ENCODE peak calls at places on chromosomes 5 and 9, in four cellular contexts. U is HepG2, Q is A549, H is HCT116. Z is an unnamed sample.

GRCh38 chr5:67971223-67971830 is 244.2 kb upstream of the PIK3R1 start:
- DNase-seq in U (peak), Q (no peak), H (no peak), Z (no peak)

GRCh38 chr5:137995747-137996123 is 37.1 kb downstream of the FAM13B start:
- DNase-seq in U (no peak), Q (no peak), H (no peak), Z (no peak)

GRCh38 chr5:67235399-67236110 is 39.0 kb upstream of the CD180 start:
- DNase-seq in U (peak), Q (no peak), H (no peak), Z (no peak)

GRCh38 chr5:117701067-117701466 is 1126.4 kb upstream of the SEMA6A start:
- DNase-seq in U (no peak), Q (no peak), H (no peak), Z (no peak)

GRCh38 chr5:169063269-169063919 is 237.5 kb downstream of the SLIT3 start:
- DNase-seq in U (no peak), Q (no peak), H (no peak), Z (peak)

GRCh38 chr9:93053781-93054331 is 4.6 kb upstream of the SUSD3 start:
- DNase-seq in U (no peak), Q (no peak), H (no peak), Z (no peak)

GRCh38 chr5:139742173-139742903 is 53.3 kb upstream of the PSD2 start:
- DNase-seq in U (peak), Q (no peak), H (no peak), Z (no peak)

GRCh38 chr5:159210846-159211245 is 1.5 kb upstream of the RNF145 start:
- DNase-seq in U (no peak), Q (no peak), H (no peak), Z (no peak)

GRCh38 chr9:127918201-127919107 is 1.6 kb upstream of the ST6GALNAC4 start:
- DNase-seq in U (no peak), Q (peak), H (no peak), Z (peak)

GRCh38 chr5:154430961-154431630 is 14.7 kb upstream of the SAP30L start:
- DNase-seq in U (no peak), Q (no peak), H (no peak), Z (no peak)

GRCh38 chr9:116074658-116075057 is 78.9 kb upstream of the PAPPA start:
- DNase-seq in U (no peak), Q (no peak), H (no peak), Z (no peak)

GRCh38 chr5:15515229-15515628 is 15.2 kb downstream of the FBXL7 start:
- DNase-seq in U (no peak), Q (no peak), H (no peak), Z (no peak)

GRCh38 chr5:115452083-115452482 is 92.5 kb downstream of the FEM1C start:
- DNase-seq in U (no peak), Q (no peak), H (no peak), Z (no peak)

GRCh38 chr5:5063533-5063953 is 76.6 kb upstream of the ADAMTS16 start:
- DNase-seq in U (peak), Q (peak), H (no peak), Z (peak)

GRCh38 chr5:143164557-143164956 is 238.9 kb downstream of the NR3C1 start:
- DNase-seq in U (no peak), Q (no peak), H (no peak), Z (no peak)

GRCh38 chr9:103721056-103721455 is 373.1 kb upstream of the SMC2 start:
- DNase-seq in U (no peak), Q (no peak), H (no peak), Z (no peak)

GRCh38 chr5:22754155-22754554 is 99.0 kb downstream of the CDH12 start:
- DNase-seq in U (no peak), Q (no peak), H (no peak), Z (no peak)

GRCh38 chr9:71691036-71691435 is 77.3 kb downstream of the CEMIP2 start:
- DNase-seq in U (no peak), Q (no peak), H (peak), Z (no peak)

GRCh38 chr9:37760416-37761165 is 7.0 kb downstream of the TRMT10B start:
- DNase-seq in U (peak), Q (no peak), H (no peak), Z (no peak)

GRCh38 chr5:13606051-13606450 is 338.4 kb downstream of the DNAH5 start:
- DNase-seq in U (no peak), Q (peak), H (no peak), Z (no peak)

GRCh38 chr9:111271481-111272080 is 58.4 kb downstream of the OR2K2 start:
- DNase-seq in U (no peak), Q (no peak), H (no peak), Z (no peak)

GRCh38 chr5:10250804-10251276 is 760 bp downstream of the CCT5 start:
- DNase-seq in U (no peak), Q (no peak), H (no peak), Z (no peak)

GRCh38 chr9:116900543-116900942 is 213.4 kb downstream of the TRIM32 start:
- DNase-seq in U (no peak), Q (no peak), H (no peak), Z (peak)

GRCh38 chr9:93057703-93058356 is 671 bp upstream of the SUSD3 start:
- DNase-seq in U (no peak), Q (no peak), H (no peak), Z (no peak)

GRCh38 chr9:69829484-69829883 is 8.9 kb downstream of the CFAP95 start:
- DNase-seq in U (no peak), Q (no peak), H (no peak), Z (no peak)

GRCh38 chr5:80216753-80217596 is 38.9 kb downstream of the SERINC5 start:
- DNase-seq in U (no peak), Q (no peak), H (no peak), Z (no peak)

GRCh38 chr9:36903541-36904435 is 130.3 kb downstream of the PAX5 start:
- DNase-seq in U (peak), Q (peak), H (peak), Z (no peak)

GRCh38 chr9:89461302-89461701 is 36.6 kb downstream of the SEMA4D start:
- DNase-seq in U (no peak), Q (no peak), H (no peak), Z (no peak)

GRCh38 chr9:13919386-13919785 is 394.6 kb downstream of the NFIB start:
- DNase-seq in U (no peak), Q (no peak), H (no peak), Z (no peak)

GRCh38 chr5:122600924-122601323 is 174.0 kb upstream of the SNX2 start:
- DNase-seq in U (no peak), Q (no peak), H (no peak), Z (no peak)

GRCh38 chr9:79301549-79301948 is 270.2 kb upstream of the TLE4 start:
- DNase-seq in U (no peak), Q (no peak), H (no peak), Z (no peak)

GRCh38 chr9:79308012-79308411 is 263.8 kb upstream of the TLE4 start:
- DNase-seq in U (no peak), Q (no peak), H (no peak), Z (no peak)

GRCh38 chr9:79300153-79300552 is 271.6 kb upstream of the TLE4 start:
- DNase-seq in U (no peak), Q (no peak), H (no peak), Z (no peak)

GRCh38 chr9:79302002-79302401 is 269.8 kb upstream of the TLE4 start:
- DNase-seq in U (no peak), Q (no peak), H (no peak), Z (no peak)

DNA sequence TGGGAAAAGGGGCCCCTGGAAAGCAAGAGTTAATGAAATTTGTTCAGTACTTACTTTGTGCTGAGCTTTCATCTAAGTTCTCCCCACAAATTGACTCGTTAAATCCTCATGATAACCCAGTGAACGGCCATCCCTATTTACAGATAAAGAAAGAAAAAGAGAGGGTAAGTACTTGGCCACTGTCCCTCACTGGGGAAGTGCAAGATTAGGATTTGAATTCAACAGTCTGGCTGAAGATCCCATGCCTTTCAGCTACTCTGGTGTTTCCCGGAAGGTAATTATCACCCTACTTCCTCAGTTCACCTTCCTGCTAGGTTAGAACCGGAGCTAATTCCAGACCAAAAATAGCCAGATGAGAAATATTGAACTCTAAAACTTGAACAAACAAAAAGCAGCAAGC is 269.2 kb upstream of the TLE4 start:
- DNase-seq in U (no peak), Q (no peak), H (no peak), Z (no peak)
- TF ChIP-seq REST in U (no peak), Q (no peak), H (no peak), Z (no peak)

DNA sequence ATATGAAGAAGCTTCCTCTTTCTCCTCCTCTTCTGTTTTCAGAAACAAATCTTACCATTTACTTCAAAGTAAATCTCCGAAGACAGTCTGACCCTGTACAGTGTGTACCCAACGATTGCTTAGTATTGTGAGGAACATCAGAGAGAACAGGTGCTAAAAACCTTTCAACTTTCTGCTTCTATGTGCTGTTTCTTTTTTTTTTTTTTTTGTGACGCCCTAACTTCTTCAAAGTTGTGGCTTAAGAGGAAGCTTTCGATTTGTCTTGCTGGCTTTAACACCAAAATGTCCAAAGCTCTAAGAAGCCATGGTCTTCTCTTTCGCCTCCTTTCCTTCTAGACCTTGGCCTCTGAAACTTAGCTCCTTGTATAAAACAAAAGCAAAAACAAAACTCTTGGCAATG is 1.2 kb downstream of the TNFSF8 start:
- DNase-seq in U (no peak), Q (no peak), H (no peak), Z (no peak)
- H3K4me3 ChIP-seq in U (no peak), Q (no peak), H (no peak), Z (no peak)

DNA sequence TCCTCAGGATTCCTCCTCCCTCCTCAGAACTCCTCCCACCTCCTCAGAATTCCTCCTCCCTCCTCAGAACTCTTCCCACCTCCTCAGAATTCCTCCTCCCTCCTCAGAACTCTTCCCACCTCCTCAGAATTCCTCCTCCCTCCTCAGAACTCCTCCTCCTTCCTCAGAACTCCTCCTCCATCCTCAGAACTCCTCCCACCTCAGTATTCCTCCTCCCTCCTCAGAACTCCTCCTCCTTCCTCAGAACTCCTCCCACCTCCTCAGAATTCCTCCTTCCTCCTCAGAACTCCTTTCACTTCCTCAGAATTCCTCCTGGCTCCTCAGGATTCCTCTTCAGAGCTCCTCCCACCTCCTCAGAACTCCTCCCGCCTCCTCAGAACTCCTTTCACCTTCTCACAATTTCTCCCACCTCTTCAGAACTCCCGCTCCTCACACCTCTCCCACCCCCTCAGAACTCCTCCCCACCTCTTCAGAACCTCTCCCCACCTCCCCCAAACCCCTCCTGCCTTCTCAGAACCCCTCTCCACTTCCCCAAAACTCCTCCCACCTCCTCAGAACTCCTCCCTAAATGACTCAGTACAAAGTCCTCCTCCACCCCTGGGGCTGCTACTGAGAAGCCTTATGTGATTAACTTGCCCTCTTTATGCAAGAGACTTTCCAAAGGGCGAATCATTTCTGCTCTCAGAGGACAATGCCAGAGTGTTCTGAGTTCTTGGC is 23.2 kb downstream of the SLC46A2 start:
- DNase-seq in U (peak), Q (peak), H (peak), Z (peak)
- TF ChIP-seq REST in U (no peak), Q (no peak), H (no peak), Z (no peak)

DNA sequence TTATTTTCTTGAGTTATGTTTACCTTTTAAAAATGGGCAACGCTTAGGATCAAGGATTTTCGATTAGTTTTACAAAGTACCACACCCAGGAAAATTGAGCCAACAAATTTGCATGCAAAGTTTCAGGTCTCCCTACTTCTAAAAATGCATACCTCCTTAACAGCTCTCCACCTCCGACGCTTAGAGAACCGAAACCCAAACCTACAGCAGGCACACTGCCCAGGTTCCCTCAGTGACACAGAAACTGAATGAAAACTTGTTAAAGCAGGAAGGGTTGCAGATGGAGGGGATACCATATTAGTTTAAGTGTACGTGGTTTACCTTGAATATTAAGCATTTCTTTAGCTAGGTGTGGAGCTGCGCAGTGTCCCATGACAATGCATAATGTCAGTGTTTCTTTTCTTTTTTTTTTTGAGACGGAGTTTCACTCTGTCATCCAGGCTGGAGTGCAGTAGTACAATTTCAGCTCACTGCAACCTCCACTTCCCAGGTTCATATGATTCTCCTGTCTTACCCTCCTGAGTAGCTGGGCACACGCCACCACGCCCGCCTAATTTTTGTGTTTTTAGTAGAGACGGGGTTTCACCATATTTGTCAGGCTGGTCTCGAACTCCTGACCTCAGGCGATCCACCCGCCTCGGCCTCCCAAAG is 1.6 kb upstream of the SUB1 start:
- DNase-seq in U (no peak), Q (no peak), H (no peak), Z (peak)
- H3K4me3 ChIP-seq in U (no peak), Q (no peak), H (no peak), Z (peak)

GRCh38 chr5:93620487-93621339 is 37.7 kb downstream of the NR2F1 start:
- DNase-seq in U (peak), Q (peak), H (peak), Z (peak)
- TF ChIP-seq REST in U (no peak), Q (no peak), H (no peak), Z (no peak)

DNA sequence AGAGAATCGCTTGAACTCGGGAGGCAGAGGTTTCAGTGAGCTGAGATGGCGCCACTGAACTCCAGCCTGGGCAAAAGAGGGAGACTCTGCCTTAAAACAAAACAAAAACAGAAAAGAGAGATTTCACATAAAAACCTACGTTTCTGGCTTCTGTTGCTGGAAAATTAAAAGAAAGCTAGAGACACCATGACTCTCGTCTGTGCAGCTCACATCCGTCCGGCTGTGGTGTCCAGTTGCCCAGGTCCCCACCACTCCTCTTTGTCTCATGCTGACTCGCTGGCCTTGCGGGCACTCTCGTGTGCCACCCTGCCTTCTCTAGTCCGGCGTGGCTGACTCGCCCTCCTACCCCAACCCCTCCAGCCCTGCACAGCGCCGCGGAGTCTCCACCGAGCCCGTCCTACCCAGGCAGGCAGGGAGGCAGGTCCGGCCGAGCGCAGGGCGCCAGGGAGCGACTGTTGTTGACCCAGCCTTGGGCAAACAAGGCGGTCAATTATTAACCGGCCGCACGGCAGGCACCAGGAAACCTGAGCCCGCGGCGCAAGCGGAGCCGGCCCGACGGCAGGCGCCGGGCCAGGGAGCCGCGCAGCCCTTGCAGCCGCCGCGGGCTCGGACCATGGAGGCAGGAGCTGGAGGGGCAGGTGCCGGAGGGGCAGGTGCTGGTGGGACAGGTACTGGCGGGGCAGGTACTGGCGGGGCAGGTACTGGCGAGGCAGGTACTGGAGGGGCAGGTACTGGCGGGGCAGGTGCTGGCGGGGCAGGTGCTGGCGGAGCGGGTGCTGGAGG is at the start of gene PRRT1B:
- DNase-seq in U (peak), Q (peak), H (no peak), Z (peak)
- H3K4me3 ChIP-seq in U (peak), Q (peak), H (peak), Z (peak)

DNA sequence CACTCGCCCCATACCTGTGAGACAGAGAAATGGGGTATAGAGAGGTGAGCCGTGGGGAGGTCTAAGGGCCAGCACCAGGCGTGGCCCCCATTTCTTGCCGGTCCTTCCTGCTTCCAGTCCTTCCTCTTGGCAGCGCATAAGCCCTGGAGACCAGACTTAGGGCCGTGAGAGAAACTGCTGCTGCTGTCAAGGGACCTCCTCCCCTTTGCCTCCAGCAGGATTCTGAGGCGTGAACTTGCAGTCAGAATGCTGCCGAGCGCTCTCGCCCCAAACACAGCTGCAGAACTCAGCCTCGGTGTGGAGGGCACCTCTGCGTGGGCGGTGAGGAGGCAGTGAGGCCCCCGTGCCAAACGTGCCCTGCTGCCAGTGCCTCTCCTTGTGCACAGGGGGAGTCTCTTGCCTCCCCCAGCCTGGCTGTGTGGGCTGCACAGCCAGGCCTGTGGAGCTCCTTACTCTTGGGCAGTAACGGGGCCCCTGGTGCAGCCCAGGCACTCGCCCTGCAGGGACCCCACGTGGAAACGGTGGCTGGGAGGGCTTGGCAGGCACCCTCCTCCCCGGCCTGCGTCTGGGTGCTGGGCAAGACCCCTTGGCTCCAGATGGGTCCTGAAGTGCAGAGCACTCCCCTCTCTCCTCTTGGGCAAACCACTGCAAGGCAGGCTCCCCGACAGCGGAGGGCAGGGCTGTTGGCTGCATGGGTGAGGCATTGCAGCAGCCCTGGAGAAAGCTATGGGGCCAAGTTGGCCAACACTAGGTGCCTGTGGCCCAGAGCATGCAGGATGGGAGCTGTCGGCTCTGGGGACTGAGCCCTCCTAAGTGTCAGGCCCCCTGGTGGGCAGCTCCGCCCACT is 85.4 kb downstream of the RXRA start:
- DNase-seq in U (no peak), Q (no peak), H (no peak), Z (no peak)
- TF ChIP-seq REST in U (no peak), Q (no peak), H (no peak), Z (no peak)